ENCODE peak calls at places on chromosomes 5 and 9, in seven cellular contexts. I is hepatocyte, R is testis, E is bronchial epithelial cell, V is WERI-Rb-1, F is H1, O is brain microvascular endothelial cell. M is an unnamed sample.

GRCh38 chr5:181092428-181092827 is 38.5 kb downstream of the OR2V1 start:
- DNase-seq in O (no peak), E (no peak), I (no peak), V (no peak), F (no peak), R (no peak), M (no peak)

GRCh38 chr9:20315672-20316071 is 306.6 kb downstream of the MLLT3 start:
- DNase-seq in O (peak; percentile 77), I (peak; percentile 31), R (no peak), E (peak; percentile 94), F (no peak), V (no peak), M (no peak)

GRCh38 chr9:132200706-132201105 is 38.8 kb downstream of the NTNG2 start:
- DNase-seq in I (no peak), V (no peak), F (no peak), E (no peak), O (no peak), R (no peak), M (no peak)

GRCh38 chr5:113578091-113578490 is 64.6 kb downstream of the YTHDC2 start:
- DNase-seq in V (no peak), R (no peak), F (no peak), E (peak; percentile 29), I (no peak), O (no peak), M (no peak)

GRCh38 chr9:98654247-98654646 is 54.5 kb downstream of the GABBR2 start:
- DNase-seq in R (no peak), F (no peak), E (peak; percentile 98), V (no peak), O (no peak), I (no peak), M (no peak)

GRCh38 chr9:71506821-71507220 is 261.5 kb downstream of the CEMIP2 start:
- DNase-seq in V (no peak), E (peak; percentile 97), F (no peak), R (no peak), O (peak; percentile 18), I (peak; percentile 52), M (no peak)

GRCh38 chr9:74035786-74036185 is 461.3 kb upstream of the RORB start:
- DNase-seq in R (no peak), O (no peak), V (no peak), F (no peak), I (no peak), E (peak; percentile 45), M (no peak)

GRCh38 chr9:92650839-92651621 is 18.9 kb downstream of the IPPK start:
- DNase-seq in R (peak; percentile 76), O (peak; percentile 59), E (no peak), V (no peak), I (peak; percentile 41), F (no peak), M (no peak)

GRCh38 chr5:112594060-112594850 is 143.4 kb upstream of the APC start:
- DNase-seq in I (peak; percentile 30), F (no peak), O (no peak), E (peak; percentile 13), V (no peak), R (no peak), M (no peak)

GRCh38 chr9:135278586-135278985 is 191.1 kb downstream of the OLFM1 start:
- DNase-seq in E (no peak), R (no peak), V (no peak), I (no peak), F (no peak), O (no peak), M (no peak)

GRCh38 chr9:108211576-108211975 is 644.2 kb downstream of the ACTL7B start:
- DNase-seq in R (no peak), E (no peak), I (no peak), V (no peak), O (no peak), F (no peak), M (no peak)

GRCh38 chr5:132262882-132263547 is 5.5 kb downstream of the PDLIM4 start:
- DNase-seq in O (no peak), V (no peak), I (no peak), F (peak; percentile 16), E (no peak), R (no peak), M (no peak)

GRCh38 chr9:4126184-4126865 is 173.5 kb downstream of the GLIS3 start:
- DNase-seq in O (no peak), V (no peak), R (no peak), I (no peak), E (peak; percentile 87), F (no peak), M (no peak)

GRCh38 chr5:169307648-169308047 is 6.7 kb upstream of the SLIT3 start:
- DNase-seq in O (no peak), V (no peak), E (peak; percentile 9), I (no peak), R (no peak), F (no peak), M (no peak)

GRCh38 chr9:36074870-36075532 is 38.3 kb downstream of the RECK start:
- DNase-seq in V (peak; percentile 65), O (peak; percentile 73), E (peak; percentile 97), I (peak; percentile 65), R (peak; percentile 81), F (no peak), M (peak; percentile 84)

GRCh38 chr9:36864491-36865410 is 169.3 kb downstream of the PAX5 start:
- DNase-seq in V (no peak), R (no peak), I (no peak), O (no peak), E (no peak), F (no peak), M (no peak)

GRCh38 chr5:123755587-123756324 is 243.8 kb downstream of the CSNK1G3 start:
- DNase-seq in R (no peak), O (peak; percentile 81), F (no peak), E (peak; percentile 39), I (no peak), V (no peak), M (no peak)

GRCh38 chr9:98502311-98502975 is 206.3 kb downstream of the GABBR2 start:
- DNase-seq in F (peak; percentile 40), E (peak; percentile 63), O (peak; percentile 47), I (peak; percentile 38), R (no peak), V (no peak), M (no peak)

GRCh38 chr5:122880749-122881148 is 35.3 kb downstream of the SNX24 start:
- DNase-seq in E (no peak), I (no peak), R (no peak), F (no peak), O (no peak), V (no peak), M (no peak)

GRCh38 chr5:84393969-84394368 is 9.3 kb upstream of the EDIL3 start:
- DNase-seq in V (no peak), F (no peak), I (no peak), O (peak; percentile 87), R (no peak), E (peak; percentile 93), M (no peak)

GRCh38 chr9:75847085-75847484 is 43.4 kb upstream of the PCSK5 start:
- DNase-seq in E (no peak), F (no peak), O (no peak), V (no peak), I (no peak), R (no peak), M (no peak)

GRCh38 chr9:16960084-16960483 is 89.6 kb upstream of the BNC2 start:
- DNase-seq in F (no peak), R (no peak), V (no peak), E (peak; percentile 40), O (peak; percentile 51), I (peak; percentile 5), M (no peak)

GRCh38 chr9:118281787-118282186 is 577.6 kb downstream of the TLR4 start:
- DNase-seq in R (no peak), F (no peak), O (no peak), I (no peak), V (no peak), E (no peak), M (no peak)

DNA sequence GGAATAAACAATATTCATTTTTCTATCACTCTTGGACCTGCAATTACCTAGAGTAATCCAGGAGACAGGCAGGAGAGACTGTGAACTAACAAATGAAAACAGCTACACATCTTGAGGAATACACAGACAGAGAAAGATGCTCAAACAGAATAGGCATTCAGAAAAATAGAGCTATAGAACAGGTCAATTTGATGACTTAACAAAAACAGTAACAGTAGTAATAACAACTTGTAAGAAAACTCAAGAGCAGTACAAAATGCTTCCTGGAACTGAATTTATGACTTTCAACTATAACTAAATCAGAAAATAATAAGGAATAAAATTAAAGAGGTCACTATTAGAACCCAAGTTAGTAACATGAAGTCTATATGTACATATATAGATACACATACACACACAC is 579.3 kb downstream of the TLR4 start:
- DNase-seq in I (no peak), F (no peak), V (no peak), R (no peak), E (no peak), O (no peak), M (no peak)
- H3K4me3 ChIP-seq in I (no peak overlapping the region), F (no peak overlapping the region), V (no peak overlapping the region), R (no peak overlapping the region), E (no peak overlapping the region), O (no peak overlapping the region), M (no peak overlapping the region)

DNA sequence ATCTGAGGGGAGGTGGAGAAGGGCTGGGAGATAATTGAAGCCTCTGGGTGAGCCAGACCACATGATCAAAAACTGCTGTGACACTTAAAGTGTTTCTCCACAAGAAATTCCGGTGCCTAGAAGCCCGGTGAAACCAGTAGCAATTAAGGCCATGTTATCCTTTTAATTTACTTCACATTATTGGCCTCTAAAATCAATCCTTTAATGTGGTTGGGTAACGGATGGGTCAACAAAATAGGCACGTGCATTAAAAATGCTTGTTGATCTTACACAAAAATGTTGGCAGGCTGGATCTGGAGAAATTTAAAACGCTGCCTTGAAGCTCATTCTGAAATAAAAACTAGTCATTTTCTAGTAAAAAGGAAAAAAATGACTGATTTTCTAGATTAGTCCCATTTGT is 10.7 kb downstream of the SEMA6A start:
- DNase-seq in E (no peak), V (no peak), R (no peak), O (no peak), I (no peak), F (no peak), M (no peak)
- H3K36me3 ChIP-seq in E (no peaks in the 10 kb centered on the region), V (no peaks in the 10 kb centered on the region), R (no peaks in the 10 kb centered on the region), O (no peaks in the 10 kb centered on the region), I (no peaks in the 10 kb centered on the region), F (peaks cover 46% of the 10 kb centered on the region), M (no peaks in the 10 kb centered on the region)

GRCh38 chr5:136058031-136058971 is 29.5 kb downstream of the TGFBI start:
- DNase-seq in E (peak; percentile 69), I (peak; percentile 93), V (no peak), O (peak; percentile 98), F (peak; percentile 55), R (no peak), M (no peak)
- TF ChIP-seq CTCF in E (peak; percentile 48), I (peak; percentile 60), V (peak; percentile 26), O (peak; percentile 71), F (peak; percentile 72), R (peak; percentile 45), M (no peak)

DNA sequence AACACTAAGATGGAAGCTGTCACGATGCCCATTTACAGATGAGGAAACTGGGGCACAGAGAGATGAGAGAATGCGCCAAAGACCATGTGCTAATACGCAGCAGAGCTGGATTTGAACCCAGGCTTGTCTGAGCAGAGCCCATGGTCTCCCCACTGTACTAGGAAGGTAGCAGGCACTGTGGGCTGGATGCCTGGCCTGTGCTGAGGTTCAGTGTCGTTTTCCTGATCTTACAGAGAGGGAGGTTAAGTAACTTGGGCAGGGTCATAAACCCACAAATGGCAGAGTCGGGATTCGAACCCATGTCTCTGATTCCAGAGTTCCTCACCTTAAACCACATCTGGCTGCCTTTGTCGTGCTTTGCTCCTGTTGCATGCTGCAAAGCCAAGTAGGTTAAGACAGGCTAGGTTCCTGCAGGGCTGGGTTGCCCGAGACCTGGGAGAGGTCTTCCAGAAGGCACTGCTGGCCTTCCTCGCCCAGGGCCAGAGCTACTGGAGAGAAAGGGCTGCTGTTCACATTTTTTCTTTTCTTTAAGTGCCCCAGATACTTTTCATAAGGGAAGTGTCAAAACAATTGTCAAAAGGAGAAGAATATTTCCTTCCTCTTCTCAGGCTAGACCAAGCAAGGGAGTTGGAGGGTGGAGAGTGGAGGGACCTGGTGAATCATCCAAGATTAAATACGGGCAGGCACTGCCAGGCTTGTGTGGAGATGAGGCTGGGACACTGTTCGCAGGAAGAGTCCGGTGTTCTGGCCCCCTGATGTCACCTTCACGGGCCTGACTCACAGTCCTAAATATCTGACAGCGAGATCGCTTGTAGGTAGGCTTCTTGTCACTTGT is 3.2 kb downstream of the NEK6 start:
- DNase-seq in O (no peak), I (peak; percentile 73), R (no peak), V (no peak), E (peak; percentile 72), F (no peak), M (peak; percentile 66)
- H3K4me3 ChIP-seq in O (peak overlapping the region; percentile 34), I (no peak overlapping the region), R (no peak overlapping the region), V (no peak overlapping the region), E (no peak overlapping the region), F (no peak overlapping the region), M (no peak overlapping the region)

M was measured in mucosa of descending colon.